ENCODE peak calls at places on chromosomes 1 and 21, in eight cellular contexts. M is fibroblast of lung, H is tibial nerve, D is brain microvascular endothelial cell, O is NB4, B is Peyer's patch, Y is kidney epithelial cell, U is ovary. P is an unnamed sample.

GRCh38 chr1:209884249-209884648 is 53.8 kb upstream of the SYT14 start:
- DNase-seq in M (peak), H (no peak), D (peak), O (no peak), B (no peak), Y (no peak), U (no peak), P (no peak)

GRCh38 chr1:31038360-31038759 is 27.2 kb downstream of the PUM1 start:
- DNase-seq in M (peak), H (no peak), D (peak), O (no peak), B (no peak), Y (no peak), U (no peak), P (peak)

GRCh38 chr1:40818264-40818961 is 34.8 kb downstream of the KCNQ4 start:
- DNase-seq in M (peak), H (peak), D (no peak), O (no peak), B (peak), Y (no peak), U (peak), P (no peak)

GRCh38 chr1:10625554-10625953 is 150.8 kb downstream of the PEX14 start:
- DNase-seq in M (no peak), H (no peak), D (no peak), O (no peak), B (no peak), Y (no peak), U (peak), P (no peak)

GRCh38 chr1:87518794-87519193 is 190.1 kb downstream of the LMO4 start:
- DNase-seq in M (peak), H (no peak), D (no peak), O (no peak), B (no peak), Y (no peak), U (no peak), P (no peak)

GRCh38 chr1:108082741-108083562 is 117.2 kb downstream of the SLC25A24 start:
- DNase-seq in M (no peak), H (no peak), D (no peak), O (peak), B (no peak), Y (no peak), U (no peak), P (no peak)

GRCh38 chr1:190665045-190665444 is 187.4 kb upstream of the BRINP3 start:
- DNase-seq in M (no peak), H (no peak), D (no peak), O (no peak), B (no peak), Y (no peak), U (no peak), P (no peak)

GRCh38 chr1:34199927-34200326 is 23.2 kb downstream of the C1orf94 start:
- DNase-seq in M (peak), H (no peak), D (no peak), O (no peak), B (no peak), Y (peak), U (no peak), P (peak)

GRCh38 chr1:9065213-9065751 is 4.2 kb downstream of the SLC2A5 start:
- DNase-seq in M (no peak), H (no peak), D (no peak), O (no peak), B (no peak), Y (no peak), U (peak), P (no peak)

GRCh38 chr1:154866995-154867795 is 2.9 kb downstream of the KCNN3 start:
- DNase-seq in M (peak), H (no peak), D (peak), O (no peak), B (no peak), Y (peak), U (no peak), P (no peak)

GRCh38 chr1:156660752-156661112 is 16.5 kb downstream of the NES start:
- DNase-seq in M (no peak), H (no peak), D (no peak), O (no peak), B (no peak), Y (no peak), U (no peak), P (no peak)
- H3K4me3 ChIP-seq in M (no peak), H (peak), D (peak), O (peak), B (peak), Y (peak), U (no peak), P (peak)

GRCh38 chr21:25561668-25562641 is 45.3 kb downstream of the MRPL39 start:
- DNase-seq in M (peak), H (peak), D (peak), O (peak), B (peak), Y (no peak), U (peak), P (peak)
- TF ChIP-seq CTCF in M (peak), H (peak), D (peak), O (peak), B (no peak), Y (peak), U (no peak), P (peak)

DNA sequence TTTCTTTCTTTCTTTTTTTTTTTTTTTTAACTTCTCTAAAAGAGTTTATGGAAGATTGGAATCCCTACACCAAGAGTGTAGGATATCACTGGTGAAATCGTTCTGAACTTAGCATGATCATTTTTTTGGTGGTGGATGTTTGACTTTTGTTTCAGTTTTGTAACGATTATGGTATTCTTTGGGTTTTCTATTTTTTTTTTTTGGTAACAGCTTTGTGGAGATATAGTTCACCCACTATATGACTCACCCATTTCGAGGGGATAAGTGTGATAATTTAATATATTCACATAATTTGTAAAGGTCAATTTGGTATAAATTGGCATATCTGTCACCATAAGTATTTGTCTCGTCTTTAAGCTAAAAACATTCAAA is 29.2 kb downstream of the AGPAT3 start:
- DNase-seq in M (no peak), H (no peak), D (no peak), O (no peak), B (no peak), Y (no peak), U (no peak), P (no peak)
- H3K4me3 ChIP-seq in M (no peak), H (no peak), D (no peak), O (no peak), B (no peak), Y (no peak), U (no peak), P (no peak)

DNA sequence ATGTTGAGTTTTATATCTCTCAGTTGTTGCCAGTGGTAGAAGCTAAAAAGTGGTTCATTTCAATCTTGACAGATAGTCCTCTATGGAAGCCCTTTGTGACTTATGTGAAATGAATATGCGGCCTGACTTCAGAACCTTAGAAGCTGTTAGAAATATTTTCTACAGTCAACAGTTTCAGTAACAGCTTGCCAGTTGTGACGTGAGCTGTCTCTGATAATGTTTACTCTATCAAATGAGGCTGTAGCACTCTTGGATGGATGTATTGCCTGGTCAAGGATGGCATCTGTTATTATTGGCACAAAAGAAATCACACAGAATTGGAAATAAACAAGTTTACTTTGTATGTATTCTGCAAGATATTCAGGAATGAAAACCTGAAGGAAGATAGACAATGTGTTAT is 31.9 kb downstream of the SNX7 start:
- DNase-seq in M (no peak), H (no peak), D (no peak), O (no peak), B (no peak), Y (no peak), U (no peak), P (no peak)
- TF ChIP-seq CTCF in M (no peak), H (no peak), D (no peak), O (no peak), B (no peak), Y (no peak), U (no peak), P (no peak)

GRCh38 chr1:208134491-208134890 is 109.7 kb downstream of the PLXNA2 start:
- DNase-seq in M (no peak), H (no peak), D (no peak), O (no peak), B (no peak), Y (no peak), U (no peak), P (no peak)
- H3K4me3 ChIP-seq in M (no peak), H (no peak), D (no peak), O (no peak), B (no peak), Y (no peak), U (no peak), P (no peak)